ENCODE peak calls at places on chromosomes 16 and 17, in six cellular contexts. One of them, this sample, is unnamed.

GRCh38 chr17:27569257-27569722 is 61.7 kb upstream of the LGALS9 start:
- DNase-seq in stimulated activated CD4-positive, alpha-beta T cell treated with anti-CD3 and anti-CD28 coated beads, Interleukin-2, amount 100 ng/mL, for 48 hours: peak
- DNase-seq in NCI-H226: no peak
- DNase-seq in DND-41: peak
- DNase-seq in NCI-H510A treated with DMSO at 0.1 percent for 48 hours: no peak
- DNase-seq in naive thymus-derived CD8-positive, alpha-beta T cell: no peak
- DNase-seq in this sample: no peak

GRCh38 chr17:41004397-41004796 is 4.5 kb downstream of the KRTAP3-1 start:
- DNase-seq in stimulated activated CD4-positive, alpha-beta T cell treated with anti-CD3 and anti-CD28 coated beads, Interleukin-2, amount 100 ng/mL, for 48 hours: no peak
- DNase-seq in NCI-H226: no peak
- DNase-seq in DND-41: no peak
- DNase-seq in NCI-H510A treated with DMSO at 0.1 percent for 48 hours: peak
- DNase-seq in naive thymus-derived CD8-positive, alpha-beta T cell: no peak
- DNase-seq in this sample: no peak

GRCh38 chr16:50021509-50021908 is 3.5 kb upstream of the CNEP1R1 start:
- DNase-seq in stimulated activated CD4-positive, alpha-beta T cell treated with anti-CD3 and anti-CD28 coated beads, Interleukin-2, amount 100 ng/mL, for 48 hours: no peak
- DNase-seq in NCI-H226: no peak
- DNase-seq in DND-41: no peak
- DNase-seq in NCI-H510A treated with DMSO at 0.1 percent for 48 hours: peak
- DNase-seq in naive thymus-derived CD8-positive, alpha-beta T cell: no peak
- DNase-seq in this sample: no peak

GRCh38 chr17:6639651-6640535 is 618 bp downstream of the KIAA0753 start:
- DNase-seq in stimulated activated CD4-positive, alpha-beta T cell treated with anti-CD3 and anti-CD28 coated beads, Interleukin-2, amount 100 ng/mL, for 48 hours: no peak
- DNase-seq in NCI-H226: no peak
- DNase-seq in DND-41: peak
- DNase-seq in NCI-H510A treated with DMSO at 0.1 percent for 48 hours: no peak
- DNase-seq in naive thymus-derived CD8-positive, alpha-beta T cell: no peak
- DNase-seq in this sample: no peak

GRCh38 chr16:87044829-87045228 is 272.4 kb downstream of the C16orf95 start:
- DNase-seq in stimulated activated CD4-positive, alpha-beta T cell treated with anti-CD3 and anti-CD28 coated beads, Interleukin-2, amount 100 ng/mL, for 48 hours: no peak
- DNase-seq in NCI-H226: no peak
- DNase-seq in DND-41: no peak
- DNase-seq in NCI-H510A treated with DMSO at 0.1 percent for 48 hours: no peak
- DNase-seq in naive thymus-derived CD8-positive, alpha-beta T cell: no peak
- DNase-seq in this sample: no peak

GRCh38 chr17:79331492-79331891 is 256.9 kb downstream of the ENGASE start:
- DNase-seq in stimulated activated CD4-positive, alpha-beta T cell treated with anti-CD3 and anti-CD28 coated beads, Interleukin-2, amount 100 ng/mL, for 48 hours: no peak
- DNase-seq in NCI-H226: no peak
- DNase-seq in DND-41: no peak
- DNase-seq in NCI-H510A treated with DMSO at 0.1 percent for 48 hours: no peak
- DNase-seq in naive thymus-derived CD8-positive, alpha-beta T cell: no peak
- DNase-seq in this sample: no peak

GRCh38 chr16:3235856-3236669 is 1.1 kb upstream of the ZNF200 start:
- DNase-seq in stimulated activated CD4-positive, alpha-beta T cell treated with anti-CD3 and anti-CD28 coated beads, Interleukin-2, amount 100 ng/mL, for 48 hours: peak
- DNase-seq in NCI-H226: no peak
- DNase-seq in DND-41: no peak
- DNase-seq in NCI-H510A treated with DMSO at 0.1 percent for 48 hours: peak
- DNase-seq in naive thymus-derived CD8-positive, alpha-beta T cell: peak
- DNase-seq in this sample: no peak

GRCh38 chr17:72270530-72270929 is 149.7 kb downstream of the SOX9 start:
- DNase-seq in stimulated activated CD4-positive, alpha-beta T cell treated with anti-CD3 and anti-CD28 coated beads, Interleukin-2, amount 100 ng/mL, for 48 hours: no peak
- DNase-seq in NCI-H226: no peak
- DNase-seq in DND-41: no peak
- DNase-seq in NCI-H510A treated with DMSO at 0.1 percent for 48 hours: no peak
- DNase-seq in naive thymus-derived CD8-positive, alpha-beta T cell: no peak
- DNase-seq in this sample: no peak

GRCh38 chr17:77475012-77475976 is 334.5 kb downstream of the SEC14L1 start:
- DNase-seq in stimulated activated CD4-positive, alpha-beta T cell treated with anti-CD3 and anti-CD28 coated beads, Interleukin-2, amount 100 ng/mL, for 48 hours: peak
- DNase-seq in NCI-H226: peak
- DNase-seq in DND-41: peak
- DNase-seq in NCI-H510A treated with DMSO at 0.1 percent for 48 hours: no peak
- DNase-seq in naive thymus-derived CD8-positive, alpha-beta T cell: peak
- DNase-seq in this sample: no peak

GRCh38 chr17:45918241-45918745 is 23.9 kb downstream of the MAPT start:
- DNase-seq in stimulated activated CD4-positive, alpha-beta T cell treated with anti-CD3 and anti-CD28 coated beads, Interleukin-2, amount 100 ng/mL, for 48 hours: no peak
- DNase-seq in NCI-H226: no peak
- DNase-seq in DND-41: no peak
- DNase-seq in NCI-H510A treated with DMSO at 0.1 percent for 48 hours: no peak
- DNase-seq in naive thymus-derived CD8-positive, alpha-beta T cell: no peak
- DNase-seq in this sample: no peak

GRCh38 chr17:6507535-6507934 is 48.8 kb downstream of the PITPNM3 start:
- DNase-seq in stimulated activated CD4-positive, alpha-beta T cell treated with anti-CD3 and anti-CD28 coated beads, Interleukin-2, amount 100 ng/mL, for 48 hours: no peak
- DNase-seq in NCI-H226: peak
- DNase-seq in DND-41: no peak
- DNase-seq in NCI-H510A treated with DMSO at 0.1 percent for 48 hours: no peak
- DNase-seq in naive thymus-derived CD8-positive, alpha-beta T cell: no peak
- DNase-seq in this sample: no peak

GRCh38 chr17:77125432-77125901 is 15.3 kb upstream of the SEC14L1 start:
- DNase-seq in stimulated activated CD4-positive, alpha-beta T cell treated with anti-CD3 and anti-CD28 coated beads, Interleukin-2, amount 100 ng/mL, for 48 hours: no peak
- DNase-seq in NCI-H226: peak
- DNase-seq in DND-41: no peak
- DNase-seq in NCI-H510A treated with DMSO at 0.1 percent for 48 hours: no peak
- DNase-seq in naive thymus-derived CD8-positive, alpha-beta T cell: no peak
- DNase-seq in this sample: no peak

GRCh38 chr16:84032458-84033178 is 10.0 kb downstream of the SLC38A8 start:
- DNase-seq in stimulated activated CD4-positive, alpha-beta T cell treated with anti-CD3 and anti-CD28 coated beads, Interleukin-2, amount 100 ng/mL, for 48 hours: no peak
- DNase-seq in NCI-H226: no peak
- DNase-seq in DND-41: no peak
- DNase-seq in NCI-H510A treated with DMSO at 0.1 percent for 48 hours: no peak
- DNase-seq in naive thymus-derived CD8-positive, alpha-beta T cell: no peak
- DNase-seq in this sample: no peak

GRCh38 chr17:56184650-56185049 is 31.4 kb downstream of the ANKFN1 start:
- DNase-seq in stimulated activated CD4-positive, alpha-beta T cell treated with anti-CD3 and anti-CD28 coated beads, Interleukin-2, amount 100 ng/mL, for 48 hours: no peak
- DNase-seq in NCI-H226: no peak
- DNase-seq in DND-41: no peak
- DNase-seq in NCI-H510A treated with DMSO at 0.1 percent for 48 hours: no peak
- DNase-seq in naive thymus-derived CD8-positive, alpha-beta T cell: no peak
- DNase-seq in this sample: no peak

GRCh38 chr17:62057696-62058095 is 7.4 kb downstream of the MED13 start:
- DNase-seq in stimulated activated CD4-positive, alpha-beta T cell treated with anti-CD3 and anti-CD28 coated beads, Interleukin-2, amount 100 ng/mL, for 48 hours: no peak
- DNase-seq in NCI-H226: no peak
- DNase-seq in DND-41: no peak
- DNase-seq in NCI-H510A treated with DMSO at 0.1 percent for 48 hours: no peak
- DNase-seq in naive thymus-derived CD8-positive, alpha-beta T cell: no peak
- DNase-seq in this sample: no peak

GRCh38 chr17:51909971-51910370 is 248.5 kb downstream of the CA10 start:
- DNase-seq in stimulated activated CD4-positive, alpha-beta T cell treated with anti-CD3 and anti-CD28 coated beads, Interleukin-2, amount 100 ng/mL, for 48 hours: no peak
- DNase-seq in NCI-H226: no peak
- DNase-seq in DND-41: no peak
- DNase-seq in NCI-H510A treated with DMSO at 0.1 percent for 48 hours: no peak
- DNase-seq in naive thymus-derived CD8-positive, alpha-beta T cell: no peak
- DNase-seq in this sample: no peak

GRCh38 chr17:67359960-67360817 is 6.2 kb downstream of the PSMD12 start:
- DNase-seq in stimulated activated CD4-positive, alpha-beta T cell treated with anti-CD3 and anti-CD28 coated beads, Interleukin-2, amount 100 ng/mL, for 48 hours: no peak
- DNase-seq in NCI-H226: no peak
- DNase-seq in DND-41: peak
- DNase-seq in NCI-H510A treated with DMSO at 0.1 percent for 48 hours: peak
- DNase-seq in naive thymus-derived CD8-positive, alpha-beta T cell: peak
- DNase-seq in this sample: no peak

GRCh38 chr17:82888583-82889495 is 49.0 kb upstream of the ZNF750 start:
- DNase-seq in stimulated activated CD4-positive, alpha-beta T cell treated with anti-CD3 and anti-CD28 coated beads, Interleukin-2, amount 100 ng/mL, for 48 hours: no peak
- DNase-seq in NCI-H226: no peak
- DNase-seq in DND-41: peak
- DNase-seq in NCI-H510A treated with DMSO at 0.1 percent for 48 hours: no peak
- DNase-seq in naive thymus-derived CD8-positive, alpha-beta T cell: no peak
- DNase-seq in this sample: no peak

GRCh38 chr17:44134752-44135568 is 6.8 kb upstream of the HROB start:
- DNase-seq in stimulated activated CD4-positive, alpha-beta T cell treated with anti-CD3 and anti-CD28 coated beads, Interleukin-2, amount 100 ng/mL, for 48 hours: no peak
- DNase-seq in NCI-H226: no peak
- DNase-seq in DND-41: no peak
- DNase-seq in NCI-H510A treated with DMSO at 0.1 percent for 48 hours: no peak
- DNase-seq in naive thymus-derived CD8-positive, alpha-beta T cell: no peak
- DNase-seq in this sample: no peak

GRCh38 chr17:39739020-39739884 is 1.5 kb downstream of the GRB7 start:
- DNase-seq in stimulated activated CD4-positive, alpha-beta T cell treated with anti-CD3 and anti-CD28 coated beads, Interleukin-2, amount 100 ng/mL, for 48 hours: no peak
- DNase-seq in NCI-H226: peak
- DNase-seq in DND-41: no peak
- DNase-seq in NCI-H510A treated with DMSO at 0.1 percent for 48 hours: peak
- DNase-seq in naive thymus-derived CD8-positive, alpha-beta T cell: no peak
- DNase-seq in this sample: no peak

GRCh38 chr16:3879258-3879886 is 1.1 kb downstream of the CREBBP start:
- DNase-seq in stimulated activated CD4-positive, alpha-beta T cell treated with anti-CD3 and anti-CD28 coated beads, Interleukin-2, amount 100 ng/mL, for 48 hours: no peak
- DNase-seq in NCI-H226: no peak
- DNase-seq in DND-41: no peak
- DNase-seq in NCI-H510A treated with DMSO at 0.1 percent for 48 hours: no peak
- DNase-seq in naive thymus-derived CD8-positive, alpha-beta T cell: no peak
- DNase-seq in this sample: no peak

GRCh38 chr17:68296217-68297140 is 5.2 kb downstream of the ARSG start:
- DNase-seq in stimulated activated CD4-positive, alpha-beta T cell treated with anti-CD3 and anti-CD28 coated beads, Interleukin-2, amount 100 ng/mL, for 48 hours: no peak
- DNase-seq in NCI-H226: no peak
- DNase-seq in DND-41: peak
- DNase-seq in NCI-H510A treated with DMSO at 0.1 percent for 48 hours: no peak
- DNase-seq in naive thymus-derived CD8-positive, alpha-beta T cell: peak
- DNase-seq in this sample: no peak

GRCh38 chr17:46039592-46040186 is 40.6 kb downstream of the STH start:
- DNase-seq in stimulated activated CD4-positive, alpha-beta T cell treated with anti-CD3 and anti-CD28 coated beads, Interleukin-2, amount 100 ng/mL, for 48 hours: no peak
- DNase-seq in NCI-H226: no peak
- DNase-seq in DND-41: no peak
- DNase-seq in NCI-H510A treated with DMSO at 0.1 percent for 48 hours: no peak
- DNase-seq in naive thymus-derived CD8-positive, alpha-beta T cell: no peak
- DNase-seq in this sample: no peak

GRCh38 chr17:969767-970387 is 9.7 kb downstream of the NXN start:
- DNase-seq in stimulated activated CD4-positive, alpha-beta T cell treated with anti-CD3 and anti-CD28 coated beads, Interleukin-2, amount 100 ng/mL, for 48 hours: no peak
- DNase-seq in NCI-H226: no peak
- DNase-seq in DND-41: no peak
- DNase-seq in NCI-H510A treated with DMSO at 0.1 percent for 48 hours: no peak
- DNase-seq in naive thymus-derived CD8-positive, alpha-beta T cell: no peak
- DNase-seq in this sample: no peak

This sample was measured in nucleus accumbens.